ENCODE peak calls at places on chromosomes 5 and 9, in nine cellular contexts. One of them, this sample, is unnamed.

GRCh38 chr5:91928751-91929521 is 545.8 kb upstream of the ARRDC3 start:
- DNase-seq in NB4: peak
- DNase-seq in GM13977: peak
- DNase-seq in foreskin fibroblast: peak
- DNase-seq in cardiac muscle cell: peak
- DNase-seq in colonic mucosa: no peak
- DNase-seq in OCI-LY7: peak
- DNase-seq in neural crest cell: no peak
- DNase-seq in lower lobe of right lung: no peak
- DNase-seq in this sample: no peak

GRCh38 chr9:28163619-28164018 is 590.3 kb upstream of the C9orf72 start:
- DNase-seq in neural crest cell: no peak
- DNase-seq in NB4: no peak
- DNase-seq in OCI-LY7: no peak
- DNase-seq in foreskin fibroblast: no peak
- DNase-seq in GM13977: no peak
- DNase-seq in cardiac muscle cell: no peak
- DNase-seq in colonic mucosa: no peak
- DNase-seq in lower lobe of right lung: no peak
- DNase-seq in this sample: no peak

GRCh38 chr9:117400131-117400530 is 14.7 kb downstream of the ASTN2 start:
- DNase-seq in NB4: no peak
- DNase-seq in neural crest cell: no peak
- DNase-seq in OCI-LY7: no peak
- DNase-seq in lower lobe of right lung: no peak
- DNase-seq in cardiac muscle cell: no peak
- DNase-seq in GM13977: no peak
- DNase-seq in foreskin fibroblast: no peak
- DNase-seq in colonic mucosa: no peak
- DNase-seq in this sample: no peak

GRCh38 chr5:135551593-135552447 is 16.1 kb upstream of the NEUROG1 start:
- DNase-seq in GM13977: peak
- DNase-seq in lower lobe of right lung: peak
- DNase-seq in cardiac muscle cell: peak
- DNase-seq in foreskin fibroblast: peak
- DNase-seq in neural crest cell: peak
- DNase-seq in NB4: peak
- DNase-seq in OCI-LY7: peak
- DNase-seq in colonic mucosa: peak
- DNase-seq in this sample: no peak

GRCh38 chr5:670396-671270 is 22.5 kb downstream of the TPPP start:
- DNase-seq in OCI-LY7: no peak
- DNase-seq in foreskin fibroblast: no peak
- DNase-seq in GM13977: no peak
- DNase-seq in lower lobe of right lung: peak
- DNase-seq in colonic mucosa: no peak
- DNase-seq in cardiac muscle cell: no peak
- DNase-seq in neural crest cell: no peak
- DNase-seq in NB4: no peak
- DNase-seq in this sample: no peak

GRCh38 chr5:64594601-64595518 is 89.0 kb downstream of the RGS7BP start:
- DNase-seq in neural crest cell: no peak
- DNase-seq in foreskin fibroblast: no peak
- DNase-seq in cardiac muscle cell: peak
- DNase-seq in OCI-LY7: peak
- DNase-seq in colonic mucosa: no peak
- DNase-seq in GM13977: no peak
- DNase-seq in lower lobe of right lung: no peak
- DNase-seq in NB4: peak
- DNase-seq in this sample: no peak

GRCh38 chr5:89601880-89602279 is 718.9 kb upstream of the MEF2C start:
- DNase-seq in cardiac muscle cell: no peak
- DNase-seq in NB4: no peak
- DNase-seq in OCI-LY7: no peak
- DNase-seq in GM13977: no peak
- DNase-seq in colonic mucosa: no peak
- DNase-seq in lower lobe of right lung: no peak
- DNase-seq in neural crest cell: no peak
- DNase-seq in foreskin fibroblast: no peak
- DNase-seq in this sample: no peak

GRCh38 chr5:14693070-14693469 is 28.6 kb downstream of the OTULIN start:
- DNase-seq in colonic mucosa: no peak
- DNase-seq in GM13977: no peak
- DNase-seq in lower lobe of right lung: no peak
- DNase-seq in NB4: no peak
- DNase-seq in foreskin fibroblast: no peak
- DNase-seq in neural crest cell: no peak
- DNase-seq in cardiac muscle cell: no peak
- DNase-seq in OCI-LY7: no peak
- DNase-seq in this sample: no peak

DNA sequence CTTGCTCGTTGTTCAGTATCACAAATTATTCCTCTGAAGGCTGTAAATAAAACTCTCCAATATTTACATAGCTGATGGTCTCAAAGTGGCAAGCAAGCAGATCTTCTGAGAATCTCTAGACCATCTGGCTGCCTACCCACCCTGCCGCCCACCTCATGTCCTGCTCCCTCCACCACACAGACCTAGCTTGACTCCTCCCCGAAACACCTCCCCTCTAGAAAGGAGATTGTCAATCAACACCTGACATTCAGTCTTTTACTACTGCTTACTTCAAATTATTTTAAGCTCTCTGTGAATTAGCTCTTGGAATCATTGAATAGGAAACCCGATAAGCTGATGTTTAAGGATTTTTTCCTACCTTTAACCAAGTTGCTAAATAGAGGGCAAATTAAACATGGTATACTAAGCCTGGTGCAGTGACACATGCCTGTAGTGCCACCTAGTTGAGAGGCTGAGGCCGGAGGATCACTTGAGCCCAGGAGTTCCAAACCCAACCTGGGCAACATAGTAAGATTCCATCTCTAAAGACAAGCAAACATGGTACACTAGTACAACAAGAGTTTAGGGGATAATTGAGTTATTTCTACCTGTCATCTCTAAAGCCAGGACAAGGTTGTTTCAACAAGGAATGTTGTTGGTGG is 10.9 kb upstream of the SOWAHA start:
- DNase-seq in NB4: no peak
- DNase-seq in cardiac muscle cell: no peak
- DNase-seq in neural crest cell: no peak
- DNase-seq in lower lobe of right lung: no peak
- DNase-seq in foreskin fibroblast: no peak
- DNase-seq in GM13977: no peak
- DNase-seq in colonic mucosa: no peak
- DNase-seq in OCI-LY7: no peak
- DNase-seq in this sample: no peak
- TF ChIP-seq CTCF in NB4: no peak
- TF ChIP-seq CTCF in cardiac muscle cell: peak
- TF ChIP-seq CTCF in neural crest cell: no peak
- TF ChIP-seq CTCF in lower lobe of right lung: no peak
- TF ChIP-seq CTCF in foreskin fibroblast: no peak
- TF ChIP-seq CTCF in GM13977: no peak
- TF ChIP-seq CTCF in colonic mucosa: no peak
- TF ChIP-seq CTCF in OCI-LY7: peak
- TF ChIP-seq CTCF in this sample: peak

GRCh38 chr9:92324889-92325268 is 271 bp downstream of the NOL8 start:
- DNase-seq in GM13977: no peak
- DNase-seq in NB4: no peak
- DNase-seq in cardiac muscle cell: no peak
- DNase-seq in neural crest cell: no peak
- DNase-seq in colonic mucosa: no peak
- DNase-seq in lower lobe of right lung: peak
- DNase-seq in OCI-LY7: no peak
- DNase-seq in foreskin fibroblast: no peak
- DNase-seq in this sample: peak

GRCh38 chr9:92327283-92327850 is 1.6 kb downstream of the CENPP start:
- DNase-seq in neural crest cell: no peak
- DNase-seq in cardiac muscle cell: no peak
- DNase-seq in foreskin fibroblast: no peak
- DNase-seq in NB4: no peak
- DNase-seq in colonic mucosa: no peak
- DNase-seq in OCI-LY7: peak
- DNase-seq in lower lobe of right lung: no peak
- DNase-seq in GM13977: no peak
- DNase-seq in this sample: no peak

GRCh38 chr9:92325269-92325990 is at the start of the genes CENPP and NOL8:
- DNase-seq in lower lobe of right lung: peak
- DNase-seq in colonic mucosa: peak
- DNase-seq in GM13977: peak
- DNase-seq in neural crest cell: peak
- DNase-seq in foreskin fibroblast: peak
- DNase-seq in OCI-LY7: peak
- DNase-seq in cardiac muscle cell: peak
- DNase-seq in NB4: peak
- DNase-seq in this sample: peak

GRCh38 chr9:92325991-92326500 is 293 bp downstream of the CENPP start:
- DNase-seq in neural crest cell: no peak
- DNase-seq in foreskin fibroblast: peak
- DNase-seq in lower lobe of right lung: no peak
- DNase-seq in colonic mucosa: no peak
- DNase-seq in NB4: peak
- DNase-seq in cardiac muscle cell: no peak
- DNase-seq in OCI-LY7: peak
- DNase-seq in GM13977: peak
- DNase-seq in this sample: no peak

GRCh38 chr9:92328225-92328624 is 2.5 kb downstream of the CENPP start:
- DNase-seq in OCI-LY7: peak
- DNase-seq in NB4: peak
- DNase-seq in GM13977: no peak
- DNase-seq in cardiac muscle cell: peak
- DNase-seq in colonic mucosa: no peak
- DNase-seq in neural crest cell: no peak
- DNase-seq in foreskin fibroblast: peak
- DNase-seq in lower lobe of right lung: no peak
- DNase-seq in this sample: no peak
- TF ChIP-seq CTCF in OCI-LY7: peak
- TF ChIP-seq CTCF in NB4: no peak
- TF ChIP-seq CTCF in GM13977: peak
- TF ChIP-seq CTCF in cardiac muscle cell: peak
- TF ChIP-seq CTCF in colonic mucosa: no peak
- TF ChIP-seq CTCF in neural crest cell: peak
- TF ChIP-seq CTCF in foreskin fibroblast: peak
- TF ChIP-seq CTCF in lower lobe of right lung: no peak
- TF ChIP-seq CTCF in this sample: peak

GRCh38 chr5:160461378-160461777 is 39.7 kb downstream of the PTTG1 start:
- DNase-seq in lower lobe of right lung: no peak
- DNase-seq in neural crest cell: no peak
- DNase-seq in cardiac muscle cell: no peak
- DNase-seq in NB4: no peak
- DNase-seq in OCI-LY7: no peak
- DNase-seq in foreskin fibroblast: no peak
- DNase-seq in colonic mucosa: no peak
- DNase-seq in GM13977: no peak
- DNase-seq in this sample: no peak

GRCh38 chr5:160462167-160462566 is 40.5 kb downstream of the PTTG1 start:
- DNase-seq in neural crest cell: no peak
- DNase-seq in foreskin fibroblast: no peak
- DNase-seq in GM13977: no peak
- DNase-seq in NB4: no peak
- DNase-seq in cardiac muscle cell: no peak
- DNase-seq in colonic mucosa: no peak
- DNase-seq in lower lobe of right lung: no peak
- DNase-seq in OCI-LY7: no peak
- DNase-seq in this sample: no peak

GRCh38 chr5:160458971-160459800 is 37.5 kb downstream of the PTTG1 start:
- DNase-seq in lower lobe of right lung: no peak
- DNase-seq in GM13977: peak
- DNase-seq in OCI-LY7: no peak
- DNase-seq in NB4: no peak
- DNase-seq in foreskin fibroblast: no peak
- DNase-seq in cardiac muscle cell: no peak
- DNase-seq in colonic mucosa: no peak
- DNase-seq in neural crest cell: no peak
- DNase-seq in this sample: no peak

GRCh38 chr5:160463227-160463626 is 41.6 kb downstream of the PTTG1 start:
- DNase-seq in cardiac muscle cell: no peak
- DNase-seq in lower lobe of right lung: no peak
- DNase-seq in colonic mucosa: no peak
- DNase-seq in OCI-LY7: no peak
- DNase-seq in GM13977: no peak
- DNase-seq in neural crest cell: no peak
- DNase-seq in NB4: no peak
- DNase-seq in foreskin fibroblast: no peak
- DNase-seq in this sample: no peak

GRCh38 chr5:160460377-160461049 is 38.9 kb downstream of the PTTG1 start:
- DNase-seq in neural crest cell: no peak
- DNase-seq in lower lobe of right lung: no peak
- DNase-seq in NB4: no peak
- DNase-seq in cardiac muscle cell: peak
- DNase-seq in OCI-LY7: no peak
- DNase-seq in GM13977: no peak
- DNase-seq in foreskin fibroblast: peak
- DNase-seq in colonic mucosa: no peak
- DNase-seq in this sample: no peak
- TF ChIP-seq CTCF in neural crest cell: no peak
- TF ChIP-seq CTCF in lower lobe of right lung: no peak
- TF ChIP-seq CTCF in NB4: no peak
- TF ChIP-seq CTCF in cardiac muscle cell: peak
- TF ChIP-seq CTCF in OCI-LY7: peak
- TF ChIP-seq CTCF in GM13977: peak
- TF ChIP-seq CTCF in foreskin fibroblast: peak
- TF ChIP-seq CTCF in colonic mucosa: no peak
- TF ChIP-seq CTCF in this sample: peak

GRCh38 chr9:134379774-134380431 is 53.6 kb downstream of the RXRA start:
- DNase-seq in cardiac muscle cell: no peak
- DNase-seq in foreskin fibroblast: no peak
- DNase-seq in colonic mucosa: no peak
- DNase-seq in lower lobe of right lung: no peak
- DNase-seq in GM13977: no peak
- DNase-seq in NB4: no peak
- DNase-seq in OCI-LY7: no peak
- DNase-seq in neural crest cell: no peak
- DNase-seq in this sample: no peak

GRCh38 chr9:134383148-134383547 is 56.9 kb downstream of the RXRA start:
- DNase-seq in neural crest cell: no peak
- DNase-seq in colonic mucosa: no peak
- DNase-seq in foreskin fibroblast: no peak
- DNase-seq in NB4: no peak
- DNase-seq in OCI-LY7: no peak
- DNase-seq in lower lobe of right lung: no peak
- DNase-seq in GM13977: no peak
- DNase-seq in cardiac muscle cell: no peak
- DNase-seq in this sample: no peak

GRCh38 chr9:134381262-134381661 is 55.0 kb downstream of the RXRA start:
- DNase-seq in GM13977: no peak
- DNase-seq in neural crest cell: no peak
- DNase-seq in lower lobe of right lung: no peak
- DNase-seq in OCI-LY7: no peak
- DNase-seq in foreskin fibroblast: no peak
- DNase-seq in NB4: no peak
- DNase-seq in cardiac muscle cell: no peak
- DNase-seq in colonic mucosa: no peak
- DNase-seq in this sample: no peak

GRCh38 chr9:134382733-134383132 is 56.5 kb downstream of the RXRA start:
- DNase-seq in GM13977: no peak
- DNase-seq in NB4: no peak
- DNase-seq in foreskin fibroblast: no peak
- DNase-seq in neural crest cell: no peak
- DNase-seq in lower lobe of right lung: no peak
- DNase-seq in colonic mucosa: peak
- DNase-seq in cardiac muscle cell: no peak
- DNase-seq in OCI-LY7: no peak
- DNase-seq in this sample: no peak

DNA sequence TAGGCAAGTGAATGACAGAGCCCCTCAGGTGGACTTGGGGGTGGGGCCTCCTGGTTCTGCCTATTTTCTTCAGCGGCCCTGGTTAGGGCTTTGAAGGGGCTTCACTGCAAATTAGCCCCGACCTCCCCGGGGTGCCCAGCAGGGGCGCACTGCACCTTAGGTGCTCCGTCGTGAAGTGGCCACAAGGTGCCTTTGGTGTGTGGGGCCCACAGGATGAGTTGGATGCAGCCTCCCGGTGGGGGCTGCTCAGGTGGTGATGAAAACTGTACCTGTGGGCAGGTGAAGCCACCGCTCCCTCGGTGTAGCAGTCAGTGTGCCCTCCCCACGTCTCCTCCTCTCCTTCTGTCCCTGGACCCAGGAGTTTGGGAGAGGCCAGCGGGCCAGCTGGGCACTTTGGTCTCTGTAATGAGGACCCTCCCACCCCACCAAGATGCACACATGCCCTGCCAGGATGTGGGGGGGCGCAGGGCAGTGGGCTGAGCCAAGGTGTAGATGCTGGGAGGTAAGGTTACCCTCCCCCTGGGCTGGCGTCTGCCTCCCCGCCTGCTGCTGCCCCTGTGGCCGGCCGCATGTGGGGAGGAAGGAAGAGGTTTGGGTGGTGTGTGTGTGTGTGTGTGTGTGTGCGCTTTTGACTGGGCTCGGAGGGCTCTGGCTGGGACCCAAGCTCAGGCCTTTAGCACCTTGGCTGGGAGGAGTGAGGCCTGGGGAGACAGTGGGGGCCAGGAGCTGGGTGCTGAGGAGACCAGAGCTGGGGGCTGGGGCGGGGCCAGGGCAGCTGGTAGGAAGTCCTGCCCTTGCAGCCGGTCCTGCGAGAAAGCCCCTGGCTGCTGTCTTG is 55.6 kb downstream of the RXRA start:
- DNase-seq in NB4: peak
- DNase-seq in GM13977: no peak
- DNase-seq in cardiac muscle cell: peak
- DNase-seq in colonic mucosa: peak
- DNase-seq in OCI-LY7: peak
- DNase-seq in lower lobe of right lung: peak
- DNase-seq in neural crest cell: no peak
- DNase-seq in foreskin fibroblast: no peak
- DNase-seq in this sample: no peak
- TF ChIP-seq CTCF in NB4: peak
- TF ChIP-seq CTCF in GM13977: peak
- TF ChIP-seq CTCF in cardiac muscle cell: no peak
- TF ChIP-seq CTCF in colonic mucosa: no peak
- TF ChIP-seq CTCF in OCI-LY7: peak
- TF ChIP-seq CTCF in lower lobe of right lung: peak
- TF ChIP-seq CTCF in neural crest cell: peak
- TF ChIP-seq CTCF in foreskin fibroblast: no peak
- TF ChIP-seq CTCF in this sample: peak